ENCODE peak calls at places on chromosomes 1 and 21, in ten cellular contexts. One of them, this sample, is unnamed.
A peak's percentile ranks its signal among the peaks of the same experiment; 100 is the strongest.

GRCh38 chr1:30679976-30680305 is 43.4 kb downstream of the MATN1 start:
- DNase-seq in fibroblast of lung: no peak
- DNase-seq in uterus: no peak
- DNase-seq in left lung: no peak
- DNase-seq in GM06990: no peak
- DNase-seq in adipocyte: no peak
- DNase-seq in osteoblast: no peak
- DNase-seq in mammary epithelial cell: no peak
- DNase-seq in brain microvascular endothelial cell: no peak
- DNase-seq in MM.1S: no peak
- DNase-seq in this sample: no peak

GRCh38 chr1:219402925-219403324 is 210.0 kb downstream of the ZC3H11B start:
- DNase-seq in fibroblast of lung: no peak
- DNase-seq in uterus: no peak
- DNase-seq in left lung: no peak
- DNase-seq in GM06990: no peak
- DNase-seq in adipocyte: no peak
- DNase-seq in osteoblast: peak; percentile 42
- DNase-seq in mammary epithelial cell: peak; percentile 1
- DNase-seq in brain microvascular endothelial cell: no peak
- DNase-seq in MM.1S: no peak
- DNase-seq in this sample: no peak

GRCh38 chr1:87754036-87754603 is 425.4 kb downstream of the LMO4 start:
- DNase-seq in fibroblast of lung: no peak
- DNase-seq in uterus: no peak
- DNase-seq in left lung: no peak
- DNase-seq in GM06990: no peak
- DNase-seq in adipocyte: no peak
- DNase-seq in osteoblast: no peak
- DNase-seq in mammary epithelial cell: no peak
- DNase-seq in brain microvascular endothelial cell: no peak
- DNase-seq in MM.1S: no peak
- DNase-seq in this sample: no peak

GRCh38 chr1:27787895-27788294 is 14.9 kb downstream of the STX12 start:
- DNase-seq in fibroblast of lung: peak; percentile 28
- DNase-seq in uterus: no peak
- DNase-seq in left lung: no peak
- DNase-seq in GM06990: no peak
- DNase-seq in adipocyte: peak; percentile 87
- DNase-seq in osteoblast: peak; percentile 29
- DNase-seq in mammary epithelial cell: peak; percentile 67
- DNase-seq in brain microvascular endothelial cell: no peak
- DNase-seq in MM.1S: no peak
- DNase-seq in this sample: peak; percentile 28

GRCh38 chr1:57109247-57109646 is 143.4 kb upstream of the C8B start:
- DNase-seq in fibroblast of lung: no peak
- DNase-seq in uterus: no peak
- DNase-seq in left lung: no peak
- DNase-seq in GM06990: no peak
- DNase-seq in adipocyte: peak; percentile 57
- DNase-seq in osteoblast: no peak
- DNase-seq in mammary epithelial cell: no peak
- DNase-seq in brain microvascular endothelial cell: no peak
- DNase-seq in MM.1S: no peak
- DNase-seq in this sample: no peak

GRCh38 chr21:32712641-32713040 is 15.2 kb downstream of the SYNJ1 start:
- DNase-seq in fibroblast of lung: no peak
- DNase-seq in uterus: no peak
- DNase-seq in left lung: no peak
- DNase-seq in GM06990: no peak
- DNase-seq in adipocyte: no peak
- DNase-seq in osteoblast: no peak
- DNase-seq in mammary epithelial cell: no peak
- DNase-seq in brain microvascular endothelial cell: no peak
- DNase-seq in MM.1S: no peak
- DNase-seq in this sample: no peak

GRCh38 chr1:55632058-55632457 is 416.9 kb upstream of the USP24 start:
- DNase-seq in fibroblast of lung: peak; percentile 74
- DNase-seq in uterus: no peak
- DNase-seq in left lung: no peak
- DNase-seq in GM06990: no peak
- DNase-seq in adipocyte: peak; percentile 83
- DNase-seq in osteoblast: no peak
- DNase-seq in mammary epithelial cell: peak; percentile 72
- DNase-seq in brain microvascular endothelial cell: no peak
- DNase-seq in MM.1S: no peak
- DNase-seq in this sample: no peak

GRCh38 chr1:41650176-41650519 is 165.7 kb upstream of the EDN2 start:
- DNase-seq in fibroblast of lung: peak; percentile 30
- DNase-seq in uterus: no peak
- DNase-seq in left lung: no peak
- DNase-seq in GM06990: no peak
- DNase-seq in adipocyte: peak; percentile 74
- DNase-seq in osteoblast: peak; percentile 87
- DNase-seq in mammary epithelial cell: no peak
- DNase-seq in brain microvascular endothelial cell: peak; percentile 28
- DNase-seq in MM.1S: no peak
- DNase-seq in this sample: no peak

GRCh38 chr1:47593598-47594285 is 155.9 kb downstream of the FOXD2 start:
- DNase-seq in fibroblast of lung: no peak
- DNase-seq in uterus: no peak
- DNase-seq in left lung: no peak
- DNase-seq in GM06990: no peak
- DNase-seq in adipocyte: no peak
- DNase-seq in osteoblast: no peak
- DNase-seq in mammary epithelial cell: no peak
- DNase-seq in brain microvascular endothelial cell: no peak
- DNase-seq in MM.1S: no peak
- DNase-seq in this sample: no peak

GRCh38 chr1:47592296-47592975 is 154.6 kb downstream of the FOXD2 start:
- DNase-seq in fibroblast of lung: no peak
- DNase-seq in uterus: no peak
- DNase-seq in left lung: no peak
- DNase-seq in GM06990: no peak
- DNase-seq in adipocyte: no peak
- DNase-seq in osteoblast: no peak
- DNase-seq in mammary epithelial cell: no peak
- DNase-seq in brain microvascular endothelial cell: no peak
- DNase-seq in MM.1S: no peak
- DNase-seq in this sample: no peak

GRCh38 chr1:47594627-47595026 is 156.8 kb downstream of the FOXD2 start:
- DNase-seq in fibroblast of lung: no peak
- DNase-seq in uterus: no peak
- DNase-seq in left lung: no peak
- DNase-seq in GM06990: no peak
- DNase-seq in adipocyte: no peak
- DNase-seq in osteoblast: peak; percentile 62
- DNase-seq in mammary epithelial cell: no peak
- DNase-seq in brain microvascular endothelial cell: no peak
- DNase-seq in MM.1S: no peak
- DNase-seq in this sample: no peak

GRCh38 chr1:47591801-47592200 is 154.0 kb downstream of the FOXD2 start:
- DNase-seq in fibroblast of lung: no peak
- DNase-seq in uterus: no peak
- DNase-seq in left lung: no peak
- DNase-seq in GM06990: no peak
- DNase-seq in adipocyte: no peak
- DNase-seq in osteoblast: no peak
- DNase-seq in mammary epithelial cell: no peak
- DNase-seq in brain microvascular endothelial cell: no peak
- DNase-seq in MM.1S: no peak
- DNase-seq in this sample: no peak

GRCh38 chr1:47593001-47593568 is 155.2 kb downstream of the FOXD2 start:
- DNase-seq in fibroblast of lung: no peak
- DNase-seq in uterus: no peak
- DNase-seq in left lung: peak; percentile 71
- DNase-seq in GM06990: no peak
- DNase-seq in adipocyte: peak; percentile 12
- DNase-seq in osteoblast: no peak
- DNase-seq in mammary epithelial cell: no peak
- DNase-seq in brain microvascular endothelial cell: no peak
- DNase-seq in MM.1S: no peak
- DNase-seq in this sample: no peak
- H3K4me3 ChIP-seq in fibroblast of lung: no peak overlapping the region
- H3K4me3 ChIP-seq in uterus: no peak overlapping the region
- H3K4me3 ChIP-seq in left lung: no peak overlapping the region
- H3K4me3 ChIP-seq in GM06990: no peak overlapping the region
- H3K4me3 ChIP-seq in adipocyte: no peak overlapping the region
- H3K4me3 ChIP-seq in osteoblast: no peak overlapping the region
- H3K4me3 ChIP-seq in mammary epithelial cell: no peak overlapping the region
- H3K4me3 ChIP-seq in brain microvascular endothelial cell: no peak overlapping the region
- H3K4me3 ChIP-seq in MM.1S: no peak overlapping the region
- H3K4me3 ChIP-seq in this sample: no peak overlapping the region

GRCh38 chr1:39214714-39214997 is 10.2 kb downstream of the MACF1 start:
- DNase-seq in fibroblast of lung: no peak
- DNase-seq in uterus: no peak
- DNase-seq in left lung: no peak
- DNase-seq in GM06990: no peak
- DNase-seq in adipocyte: no peak
- DNase-seq in osteoblast: no peak
- DNase-seq in mammary epithelial cell: peak; percentile 51
- DNase-seq in brain microvascular endothelial cell: no peak
- DNase-seq in MM.1S: no peak
- DNase-seq in this sample: no peak

GRCh38 chr1:39214998-39215873 is 10.7 kb downstream of the MACF1 start:
- DNase-seq in fibroblast of lung: peak; percentile 53
- DNase-seq in uterus: no peak
- DNase-seq in left lung: no peak
- DNase-seq in GM06990: peak; percentile 60
- DNase-seq in adipocyte: no peak
- DNase-seq in osteoblast: no peak
- DNase-seq in mammary epithelial cell: peak; percentile 69
- DNase-seq in brain microvascular endothelial cell: no peak
- DNase-seq in MM.1S: peak; percentile 86
- DNase-seq in this sample: no peak

GRCh38 chr1:39212499-39212898 is 8.0 kb downstream of the MACF1 start:
- DNase-seq in fibroblast of lung: no peak
- DNase-seq in uterus: no peak
- DNase-seq in left lung: no peak
- DNase-seq in GM06990: no peak
- DNase-seq in adipocyte: no peak
- DNase-seq in osteoblast: no peak
- DNase-seq in mammary epithelial cell: no peak
- DNase-seq in brain microvascular endothelial cell: no peak
- DNase-seq in MM.1S: no peak
- DNase-seq in this sample: no peak

GRCh38 chr1:39213511-39214002 is 9.1 kb downstream of the MACF1 start:
- DNase-seq in fibroblast of lung: peak; percentile 89
- DNase-seq in uterus: no peak
- DNase-seq in left lung: no peak
- DNase-seq in GM06990: no peak
- DNase-seq in adipocyte: peak; percentile 73
- DNase-seq in osteoblast: peak; percentile 80
- DNase-seq in mammary epithelial cell: no peak
- DNase-seq in brain microvascular endothelial cell: peak; percentile 54
- DNase-seq in MM.1S: no peak
- DNase-seq in this sample: no peak

GRCh38 chr1:39214021-39214713 is 9.7 kb downstream of the MACF1 start:
- DNase-seq in fibroblast of lung: peak; percentile 74
- DNase-seq in uterus: no peak
- DNase-seq in left lung: no peak
- DNase-seq in GM06990: no peak
- DNase-seq in adipocyte: peak; percentile 69
- DNase-seq in osteoblast: peak; percentile 61
- DNase-seq in mammary epithelial cell: peak; percentile 54
- DNase-seq in brain microvascular endothelial cell: no peak
- DNase-seq in MM.1S: no peak
- DNase-seq in this sample: no peak
- H3K4me3 ChIP-seq in fibroblast of lung: no peak overlapping the region
- H3K4me3 ChIP-seq in uterus: no peak overlapping the region
- H3K4me3 ChIP-seq in left lung: no peak overlapping the region
- H3K4me3 ChIP-seq in GM06990: no peak overlapping the region
- H3K4me3 ChIP-seq in adipocyte: no peak overlapping the region
- H3K4me3 ChIP-seq in osteoblast: no peak overlapping the region
- H3K4me3 ChIP-seq in mammary epithelial cell: no peak overlapping the region
- H3K4me3 ChIP-seq in brain microvascular endothelial cell: no peak overlapping the region
- H3K4me3 ChIP-seq in MM.1S: no peak overlapping the region
- H3K4me3 ChIP-seq in this sample: no peak overlapping the region

GRCh38 chr1:31790641-31791091 is 25.2 kb downstream of the SPOCD1 start:
- DNase-seq in fibroblast of lung: no peak
- DNase-seq in uterus: peak; percentile 14
- DNase-seq in left lung: no peak
- DNase-seq in GM06990: no peak
- DNase-seq in adipocyte: no peak
- DNase-seq in osteoblast: no peak
- DNase-seq in mammary epithelial cell: no peak
- DNase-seq in brain microvascular endothelial cell: no peak
- DNase-seq in MM.1S: no peak
- DNase-seq in this sample: no peak

GRCh38 chr1:31792541-31792940 is 23.3 kb downstream of the SPOCD1 start:
- DNase-seq in fibroblast of lung: no peak
- DNase-seq in uterus: peak; percentile 11
- DNase-seq in left lung: no peak
- DNase-seq in GM06990: no peak
- DNase-seq in adipocyte: no peak
- DNase-seq in osteoblast: no peak
- DNase-seq in mammary epithelial cell: no peak
- DNase-seq in brain microvascular endothelial cell: no peak
- DNase-seq in MM.1S: no peak
- DNase-seq in this sample: no peak

GRCh38 chr1:31790140-31790539 is 25.7 kb downstream of the SPOCD1 start:
- DNase-seq in fibroblast of lung: no peak
- DNase-seq in uterus: peak; percentile 10
- DNase-seq in left lung: no peak
- DNase-seq in GM06990: no peak
- DNase-seq in adipocyte: no peak
- DNase-seq in osteoblast: peak; percentile 86
- DNase-seq in mammary epithelial cell: no peak
- DNase-seq in brain microvascular endothelial cell: no peak
- DNase-seq in MM.1S: no peak
- DNase-seq in this sample: no peak

GRCh38 chr1:31792116-31792515 is 23.7 kb downstream of the SPOCD1 start:
- DNase-seq in fibroblast of lung: no peak
- DNase-seq in uterus: peak; percentile 10
- DNase-seq in left lung: no peak
- DNase-seq in GM06990: no peak
- DNase-seq in adipocyte: no peak
- DNase-seq in osteoblast: peak; percentile 74
- DNase-seq in mammary epithelial cell: no peak
- DNase-seq in brain microvascular endothelial cell: no peak
- DNase-seq in MM.1S: no peak
- DNase-seq in this sample: no peak

DNA sequence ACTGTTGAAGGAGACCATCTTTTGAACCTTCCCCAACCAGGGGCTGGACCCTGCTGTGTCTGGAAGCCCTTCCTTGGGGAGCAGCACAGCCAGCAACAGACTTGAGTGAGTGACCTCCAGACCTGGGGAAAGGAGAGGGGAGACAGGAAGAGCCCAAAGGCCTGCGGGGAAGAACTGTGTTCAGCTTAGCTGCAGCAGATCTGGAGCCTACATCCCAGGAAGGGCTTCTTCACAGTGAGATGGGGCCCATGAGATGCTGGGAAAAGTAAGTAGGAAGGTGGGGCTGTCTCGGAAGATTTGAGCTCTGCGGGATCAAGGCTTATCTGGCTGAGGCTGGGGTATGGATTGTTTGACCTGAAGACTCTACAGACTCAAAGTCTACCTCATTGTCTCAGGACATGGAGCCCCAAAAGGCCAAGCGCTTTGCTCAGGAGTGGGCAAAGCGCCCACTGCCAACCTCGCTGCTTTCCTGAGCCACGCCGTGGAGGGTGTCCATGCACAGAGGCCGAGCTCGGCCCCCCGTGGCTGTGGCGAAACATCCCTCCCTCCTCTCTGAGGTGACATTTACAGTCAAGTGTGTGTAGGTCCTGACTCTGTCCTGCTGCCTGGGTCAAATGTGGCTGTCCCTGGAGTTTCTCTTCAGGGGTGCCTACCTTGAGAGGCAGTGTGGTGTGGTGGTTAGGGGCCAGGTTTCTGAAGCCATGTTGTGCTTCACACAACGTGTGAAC is 24.5 kb downstream of the SPOCD1 start:
- DNase-seq in fibroblast of lung: no peak
- DNase-seq in uterus: peak; percentile 12
- DNase-seq in left lung: no peak
- DNase-seq in GM06990: no peak
- DNase-seq in adipocyte: no peak
- DNase-seq in osteoblast: peak; percentile 66
- DNase-seq in mammary epithelial cell: no peak
- DNase-seq in brain microvascular endothelial cell: no peak
- DNase-seq in MM.1S: no peak
- DNase-seq in this sample: no peak
- H3K4me3 ChIP-seq in fibroblast of lung: no peak overlapping the region
- H3K4me3 ChIP-seq in uterus: no peak overlapping the region
- H3K4me3 ChIP-seq in left lung: no peak overlapping the region
- H3K4me3 ChIP-seq in GM06990: no peak overlapping the region
- H3K4me3 ChIP-seq in adipocyte: no peak overlapping the region
- H3K4me3 ChIP-seq in osteoblast: no peak overlapping the region
- H3K4me3 ChIP-seq in mammary epithelial cell: no peak overlapping the region
- H3K4me3 ChIP-seq in brain microvascular endothelial cell: no peak overlapping the region
- H3K4me3 ChIP-seq in MM.1S: no peak overlapping the region
- H3K4me3 ChIP-seq in this sample: no peak overlapping the region

DNA sequence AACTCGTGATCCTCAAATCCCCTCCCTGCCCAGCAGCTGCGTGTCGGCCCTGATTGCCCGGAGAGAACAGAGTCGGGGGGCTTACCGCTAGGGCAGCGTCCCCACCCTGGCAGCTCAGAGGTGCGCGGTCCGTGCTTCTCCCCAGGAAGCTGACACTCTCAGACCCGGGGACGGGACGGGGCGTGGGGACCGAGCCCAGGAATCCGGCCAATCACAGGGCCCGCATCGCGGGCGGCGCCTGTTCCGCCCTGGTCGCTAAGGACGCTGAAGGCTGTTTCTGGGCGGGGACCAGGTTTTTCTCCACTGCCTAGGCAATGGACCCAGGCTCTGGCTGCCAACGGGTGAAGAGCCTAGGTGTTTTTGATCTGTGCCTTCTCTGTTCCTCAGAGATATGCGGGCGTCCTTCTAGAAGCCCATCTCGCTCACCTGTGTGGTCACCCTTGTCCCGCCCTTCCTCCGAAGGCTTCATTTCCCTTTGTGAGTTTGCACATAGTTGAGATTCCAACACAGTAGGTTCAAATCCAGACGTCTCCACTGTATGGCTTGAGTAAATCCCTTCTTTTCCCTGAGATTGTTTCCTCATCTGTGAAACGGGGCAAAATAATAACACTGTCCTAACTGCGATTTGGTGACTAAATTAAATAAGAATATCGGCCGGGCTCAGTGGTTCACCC is at the start of gene C1orf87:
- DNase-seq in fibroblast of lung: no peak
- DNase-seq in uterus: no peak
- DNase-seq in left lung: peak; percentile 76
- DNase-seq in GM06990: no peak
- DNase-seq in adipocyte: no peak
- DNase-seq in osteoblast: no peak
- DNase-seq in mammary epithelial cell: no peak
- DNase-seq in brain microvascular endothelial cell: no peak
- DNase-seq in MM.1S: no peak
- DNase-seq in this sample: no peak
- H3K4me3 ChIP-seq in fibroblast of lung: no peak within 1 kb of the TSS
- H3K4me3 ChIP-seq in uterus: no peak within 1 kb of the TSS
- H3K4me3 ChIP-seq in left lung: no peak within 1 kb of the TSS
- H3K4me3 ChIP-seq in GM06990: no peak within 1 kb of the TSS
- H3K4me3 ChIP-seq in adipocyte: no peak within 1 kb of the TSS
- H3K4me3 ChIP-seq in osteoblast: no peak within 1 kb of the TSS
- H3K4me3 ChIP-seq in mammary epithelial cell: no peak within 1 kb of the TSS
- H3K4me3 ChIP-seq in brain microvascular endothelial cell: peak within 1 kb of the TSS; percentile 12
- H3K4me3 ChIP-seq in MM.1S: no peak within 1 kb of the TSS
- H3K4me3 ChIP-seq in this sample: no peak within 1 kb of the TSS

This sample was measured in skeletal muscle cell.